ENCODE peak calls at places on chromosome X, in five cellular contexts. One of them, this sample, is unnamed.

GRCh38 chrX:40172169-40172979 is 74.6 kb upstream of the BCOR start:
- DNase-seq in fibroblast of the conjunctiva: no peak
- DNase-seq in AG08396: peak
- DNase-seq in hypothalamus: peak
- DNase-seq in stimulated activated naive CD8-positive, alpha-beta T cell treated with anti-CD3 and anti-CD28 coated beads, Interleukin-15, Interleukin-2, amounts not matched to agents 100 U/mL and 50 U/mL, for 24 hours: peak
- DNase-seq in this sample: peak

GRCh38 chrX:2487366-2487765 is 13.4 kb downstream of the DHRSX start:
- DNase-seq in stimulated activated naive CD8-positive, alpha-beta T cell treated with anti-CD3 and anti-CD28 coated beads, Interleukin-15, Interleukin-2, amounts not matched to agents 100 U/mL and 50 U/mL, for 24 hours: no peak
- DNase-seq in fibroblast of the conjunctiva: no peak
- DNase-seq in AG08396: no peak
- DNase-seq in hypothalamus: no peak
- DNase-seq in this sample: no peak

GRCh38 chrX:95484781-95485180 is 1199.9 kb upstream of the DIAPH2 start:
- DNase-seq in fibroblast of the conjunctiva: no peak
- DNase-seq in stimulated activated naive CD8-positive, alpha-beta T cell treated with anti-CD3 and anti-CD28 coated beads, Interleukin-15, Interleukin-2, amounts not matched to agents 100 U/mL and 50 U/mL, for 24 hours: no peak
- DNase-seq in hypothalamus: no peak
- DNase-seq in AG08396: no peak
- DNase-seq in this sample: no peak

GRCh38 chrX:120310861-120311631 is at the start of gene TMEM255A:
- DNase-seq in hypothalamus: peak
- DNase-seq in stimulated activated naive CD8-positive, alpha-beta T cell treated with anti-CD3 and anti-CD28 coated beads, Interleukin-15, Interleukin-2, amounts not matched to agents 100 U/mL and 50 U/mL, for 24 hours: peak
- DNase-seq in AG08396: no peak
- DNase-seq in fibroblast of the conjunctiva: no peak
- DNase-seq in this sample: no peak

GRCh38 chrX:115912372-115912897 is 258.1 kb upstream of the AGTR2 start:
- DNase-seq in fibroblast of the conjunctiva: no peak
- DNase-seq in AG08396: no peak
- DNase-seq in stimulated activated naive CD8-positive, alpha-beta T cell treated with anti-CD3 and anti-CD28 coated beads, Interleukin-15, Interleukin-2, amounts not matched to agents 100 U/mL and 50 U/mL, for 24 hours: no peak
- DNase-seq in hypothalamus: no peak
- DNase-seq in this sample: no peak

GRCh38 chrX:53684415-53685192 is 1.9 kb downstream of the HUWE1 start:
- DNase-seq in stimulated activated naive CD8-positive, alpha-beta T cell treated with anti-CD3 and anti-CD28 coated beads, Interleukin-15, Interleukin-2, amounts not matched to agents 100 U/mL and 50 U/mL, for 24 hours: no peak
- DNase-seq in fibroblast of the conjunctiva: no peak
- DNase-seq in hypothalamus: no peak
- DNase-seq in AG08396: no peak
- DNase-seq in this sample: no peak

GRCh38 chrX:65630771-65631170 is 36.7 kb upstream of the MSN start:
- DNase-seq in stimulated activated naive CD8-positive, alpha-beta T cell treated with anti-CD3 and anti-CD28 coated beads, Interleukin-15, Interleukin-2, amounts not matched to agents 100 U/mL and 50 U/mL, for 24 hours: no peak
- DNase-seq in fibroblast of the conjunctiva: no peak
- DNase-seq in hypothalamus: no peak
- DNase-seq in AG08396: no peak
- DNase-seq in this sample: no peak

GRCh38 chrX:41317487-41318208 is 16.3 kb upstream of the DDX3X start:
- DNase-seq in fibroblast of the conjunctiva: no peak
- DNase-seq in stimulated activated naive CD8-positive, alpha-beta T cell treated with anti-CD3 and anti-CD28 coated beads, Interleukin-15, Interleukin-2, amounts not matched to agents 100 U/mL and 50 U/mL, for 24 hours: no peak
- DNase-seq in AG08396: no peak
- DNase-seq in hypothalamus: no peak
- DNase-seq in this sample: no peak

GRCh38 chrX:125404667-125405160 is 85.0 kb downstream of the TEX13C start:
- DNase-seq in hypothalamus: no peak
- DNase-seq in stimulated activated naive CD8-positive, alpha-beta T cell treated with anti-CD3 and anti-CD28 coated beads, Interleukin-15, Interleukin-2, amounts not matched to agents 100 U/mL and 50 U/mL, for 24 hours: no peak
- DNase-seq in AG08396: no peak
- DNase-seq in fibroblast of the conjunctiva: no peak
- DNase-seq in this sample: no peak

GRCh38 chrX:94058728-94059382 is 384.8 kb downstream of the FAM133A start:
- DNase-seq in fibroblast of the conjunctiva: no peak
- DNase-seq in stimulated activated naive CD8-positive, alpha-beta T cell treated with anti-CD3 and anti-CD28 coated beads, Interleukin-15, Interleukin-2, amounts not matched to agents 100 U/mL and 50 U/mL, for 24 hours: no peak
- DNase-seq in AG08396: peak
- DNase-seq in hypothalamus: no peak
- DNase-seq in this sample: no peak

GRCh38 chrX:72052415-72053090 is 79.2 kb downstream of the RTL5 start:
- DNase-seq in stimulated activated naive CD8-positive, alpha-beta T cell treated with anti-CD3 and anti-CD28 coated beads, Interleukin-15, Interleukin-2, amounts not matched to agents 100 U/mL and 50 U/mL, for 24 hours: no peak
- DNase-seq in hypothalamus: no peak
- DNase-seq in fibroblast of the conjunctiva: no peak
- DNase-seq in AG08396: peak
- DNase-seq in this sample: no peak

GRCh38 chrX:154484255-154485149 is 1.9 kb downstream of the UBL4A start:
- DNase-seq in fibroblast of the conjunctiva: no peak
- DNase-seq in stimulated activated naive CD8-positive, alpha-beta T cell treated with anti-CD3 and anti-CD28 coated beads, Interleukin-15, Interleukin-2, amounts not matched to agents 100 U/mL and 50 U/mL, for 24 hours: no peak
- DNase-seq in AG08396: no peak
- DNase-seq in hypothalamus: no peak
- DNase-seq in this sample: no peak